ENCODE peak calls at places on chromosomes 3 and 15, in seven cellular contexts. H, U, Y, I, T, S and V are unnamed samples.
A peak's percentile ranks its signal among the peaks of the same experiment; 100 is the strongest.

GRCh38 chr3:189685854-189686253 is 54.7 kb downstream of the TP63 start:
- DNase-seq in U (no peak), S (no peak), Y (no peak), H (no peak), T (no peak), I (no peak), V (no peak)

GRCh38 chr3:16207031-16207430 is 32.6 kb downstream of the GALNT15 start:
- DNase-seq in H (no peak), Y (no peak), S (no peak), T (no peak), U (no peak), I (no peak), V (no peak)

GRCh38 chr15:64004582-64004981 is 41.7 kb downstream of the DAPK2 start:
- DNase-seq in I (peak; percentile 80), S (no peak), Y (no peak), T (no peak), U (peak; percentile 80), H (no peak), V (no peak)

GRCh38 chr15:77841376-77841775 is 208.7 kb upstream of the LINGO1 start:
- DNase-seq in T (no peak), I (no peak), H (no peak), Y (no peak), U (no peak), S (no peak), V (peak; percentile 21)

GRCh38 chr3:139353920-139354556 is 10.2 kb downstream of the MRPS22 start:
- DNase-seq in U (no peak), S (no peak), Y (no peak), I (no peak), H (peak; percentile 53), T (no peak), V (no peak)

GRCh38 chr15:49832421-49832980 is 211.7 kb downstream of the DTWD1 start:
- DNase-seq in Y (no peak), I (peak; percentile 56), U (no peak), H (peak; percentile 5), T (no peak), S (no peak), V (no peak)

GRCh38 chr3:140050977-140051957 is 116.3 kb downstream of the CLSTN2 start:
- DNase-seq in I (no peak), H (peak; percentile 49), U (no peak), Y (peak; percentile 32), T (no peak), S (no peak), V (no peak)

GRCh38 chr15:70187331-70187730 is 89.6 kb upstream of the TLE3 start:
- DNase-seq in S (no peak), H (no peak), I (no peak), T (no peak), Y (no peak), U (no peak), V (peak; percentile 40)

GRCh38 chr3:37347941-37348340 is 173.6 kb upstream of the LRRFIP2 start:
- DNase-seq in Y (no peak), S (no peak), U (no peak), I (no peak), T (no peak), H (no peak), V (no peak)

GRCh38 chr3:113054552-113054951 is 63.8 kb downstream of the GTPBP8 start:
- DNase-seq in I (no peak), U (no peak), H (no peak), T (no peak), Y (no peak), S (no peak), V (no peak)

DNA sequence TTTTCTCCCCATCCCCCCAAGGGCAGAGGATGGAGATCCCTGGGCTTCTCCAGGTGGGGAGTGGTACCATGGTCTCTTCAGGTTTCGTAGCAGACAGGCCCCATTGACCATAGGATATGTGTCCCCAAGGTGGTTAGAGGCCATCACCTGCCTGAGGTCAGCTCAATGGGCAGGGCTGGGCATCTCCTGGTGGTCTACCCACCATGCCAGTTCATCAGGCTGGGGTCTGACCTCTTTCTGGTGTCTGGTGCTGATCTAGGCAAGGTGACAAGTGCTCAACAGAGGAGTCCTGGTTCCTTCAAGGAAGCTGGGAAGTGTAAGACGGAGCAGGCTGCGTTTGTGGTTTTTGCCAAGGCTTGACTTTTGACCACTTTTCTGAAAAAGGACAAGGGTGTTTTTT is 71.4 kb downstream of the SMAD3 start:
- DNase-seq in H (no peak), T (no peak), Y (no peak), I (no peak), S (no peak), U (no peak), V (peak; percentile 51)
- H3K4me1 ChIP-seq in H (peaks cover 16% of the 10 kb centered on the region), T (peaks cover 45% of the 10 kb centered on the region), Y (peaks cover 76% of the 10 kb centered on the region), I (peaks cover 46% of the 10 kb centered on the region), S (peaks cover 85% of the 10 kb centered on the region), U (peaks cover 58% of the 10 kb centered on the region), V (peaks cover 97% of the 10 kb centered on the region)

GRCh38 chr3:70149714-70150113 is 150.2 kb downstream of the SAMMSON start:
- DNase-seq in Y (no peak), U (no peak), S (no peak), H (no peak), I (no peak), T (no peak), V (no peak)
- TF ChIP-seq EP300 in Y (no peak), U (no peak), S (no peak), H (no peak), I (no peak), T (no peak), V (no peak)

DNA sequence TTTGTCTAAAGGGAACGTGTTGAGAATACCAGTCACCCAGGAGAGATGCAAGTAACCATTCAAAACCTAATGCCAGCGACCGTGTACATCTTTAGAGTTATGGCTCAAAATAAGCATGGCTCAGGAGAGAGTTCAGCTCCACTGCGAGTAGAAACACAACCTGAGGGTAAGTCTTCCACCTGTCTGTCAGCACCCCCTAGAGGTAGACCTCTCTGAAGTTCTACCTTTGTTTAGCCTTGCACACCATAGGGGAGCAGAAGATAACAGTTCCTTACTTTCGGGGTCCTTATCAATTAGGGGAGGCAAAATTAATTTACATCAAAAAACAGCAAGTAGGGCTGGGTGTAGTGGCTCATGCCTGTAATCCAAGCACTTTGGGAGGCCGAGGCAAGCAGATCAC is 124.4 kb downstream of the HCN4 start:
- DNase-seq in T (no peak), S (no peak), H (peak; percentile 10), I (no peak), U (no peak), Y (no peak), V (no peak)
- TF ChIP-seq CTCF in T (no peak), S (no peak), H (peak; percentile 33), I (peak; percentile 15), U (no peak), Y (no peak), V (no peak)

GRCh38 chr3:107987036-107987557 is 103.7 kb downstream of the CD47 start:
- DNase-seq in I (peak; percentile 77), H (peak; percentile 59), U (peak; percentile 84), T (peak; percentile 84), S (peak; percentile 88), Y (no peak), V (peak; percentile 94)
- H3K4me1 ChIP-seq in I (peaks cover 35% of the 10 kb centered on the region), H (peaks cover 45% of the 10 kb centered on the region), U (peaks cover 23% of the 10 kb centered on the region), T (peaks cover 4% of the 10 kb centered on the region), S (peaks cover 53% of the 10 kb centered on the region), Y (peaks cover 29% of the 10 kb centered on the region), V (peaks cover 38% of the 10 kb centered on the region)

GRCh38 chr3:116000315-116000714 is 377.0 kb downstream of the GAP43 start:
- DNase-seq in T (no peak), S (no peak), Y (no peak), H (no peak), U (no peak), I (no peak), V (peak; percentile 62)
- TF ChIP-seq EP300 in T (no peak), S (no peak), Y (no peak), H (no peak), U (no peak), I (no peak), V (no peak)

GRCh38 chr3:143676742-143677141 is 171.5 kb downstream of the SLC9A9 start:
- DNase-seq in Y (no peak), H (no peak), S (no peak), I (no peak), T (no peak), U (no peak), V (no peak)

GRCh38 chr3:143672396-143673165 is 175.7 kb downstream of the SLC9A9 start:
- DNase-seq in T (no peak), I (no peak), H (no peak), Y (no peak), S (no peak), U (no peak), V (no peak)

GRCh38 chr3:143676021-143676420 is 172.2 kb downstream of the SLC9A9 start:
- DNase-seq in U (no peak), T (no peak), Y (no peak), H (no peak), I (no peak), S (no peak), V (no peak)

GRCh38 chr3:143671641-143672040 is 176.6 kb downstream of the SLC9A9 start:
- DNase-seq in Y (no peak), H (no peak), U (no peak), I (no peak), T (no peak), S (no peak), V (no peak)

DNA sequence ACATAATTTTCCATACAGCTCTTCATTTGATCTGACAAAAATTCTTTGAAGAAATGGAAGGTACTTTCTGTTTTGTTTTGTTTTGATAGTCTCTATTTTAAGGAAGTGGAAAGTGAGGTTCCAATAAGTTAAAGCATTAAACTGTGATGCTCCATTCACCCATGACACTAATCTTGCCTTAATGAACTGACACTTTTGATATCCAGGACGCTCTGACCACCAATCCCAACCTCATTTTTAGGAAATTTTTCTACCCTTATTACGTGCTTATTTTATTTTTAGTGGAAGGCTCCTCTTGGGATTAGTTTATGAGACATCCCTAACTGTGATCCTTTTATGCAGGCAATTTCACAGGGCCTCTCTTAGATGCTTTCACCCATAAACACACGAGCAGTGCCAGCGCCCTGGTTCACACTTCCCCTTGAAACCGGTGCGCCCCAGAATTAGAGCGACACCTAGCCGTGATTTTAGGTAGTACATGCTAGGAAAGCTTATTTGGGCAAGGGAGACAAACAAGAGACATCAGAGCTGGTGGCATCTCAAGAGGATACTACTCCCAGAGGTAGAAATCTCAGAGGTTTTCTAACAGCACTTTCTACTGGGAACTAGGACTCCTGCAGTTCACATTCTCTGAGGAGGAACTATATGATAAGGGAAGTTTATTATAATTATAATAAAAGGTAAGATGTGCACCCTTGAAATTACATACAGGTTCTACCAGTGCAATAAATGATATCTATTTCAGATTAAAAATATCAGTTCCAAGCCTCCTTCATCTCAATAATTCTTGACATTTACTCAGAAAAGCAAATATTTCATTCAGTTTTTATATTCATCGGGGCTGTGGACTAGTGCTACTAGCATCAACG is 173.9 kb downstream of the SLC9A9 start:
- DNase-seq in U (peak; percentile 73), T (peak; percentile 57), Y (no peak), S (peak; percentile 79), I (peak; percentile 77), H (peak; percentile 48), V (peak; percentile 84)
- TF ChIP-seq CTCF in U (peak; percentile 87), T (peak; percentile 64), Y (peak; percentile 78), S (peak; percentile 74), I (peak; percentile 86), H (peak; percentile 91), V (peak; percentile 26)